ENCODE peak calls at places on chromosomes 16 and 17, in seven cellular contexts. One of them, this sample, is unnamed.

GRCh38 chr16:67092227-67092626 is 17.5 kb upstream of the PHAF1 start:
- DNase-seq in OCI-LY7: no peak
- DNase-seq in PC-3: no peak
- DNase-seq in MM.1S: no peak
- DNase-seq in HCT116: no peak
- DNase-seq in GM23248: peak
- DNase-seq in GM23338: no peak
- DNase-seq in this sample: no peak

GRCh38 chr16:51705142-51705541 is 554.1 kb upstream of the SALL1 start:
- DNase-seq in OCI-LY7: no peak
- DNase-seq in PC-3: no peak
- DNase-seq in MM.1S: no peak
- DNase-seq in HCT116: no peak
- DNase-seq in GM23248: no peak
- DNase-seq in GM23338: no peak
- DNase-seq in this sample: no peak

GRCh38 chr17:33987162-33987561 is 267.9 kb upstream of the CCL2 start:
- DNase-seq in OCI-LY7: no peak
- DNase-seq in PC-3: no peak
- DNase-seq in MM.1S: no peak
- DNase-seq in HCT116: no peak
- DNase-seq in GM23248: no peak
- DNase-seq in GM23338: no peak
- DNase-seq in this sample: no peak

GRCh38 chr16:48720266-48720665 is 110.3 kb upstream of the N4BP1 start:
- DNase-seq in OCI-LY7: no peak
- DNase-seq in PC-3: peak
- DNase-seq in MM.1S: peak
- DNase-seq in HCT116: no peak
- DNase-seq in GM23248: peak
- DNase-seq in GM23338: peak
- DNase-seq in this sample: peak

GRCh38 chr17:68061512-68062313 is 26.2 kb downstream of the KPNA2 start:
- DNase-seq in OCI-LY7: no peak
- DNase-seq in PC-3: no peak
- DNase-seq in MM.1S: no peak
- DNase-seq in HCT116: no peak
- DNase-seq in GM23248: peak
- DNase-seq in GM23338: no peak
- DNase-seq in this sample: no peak

GRCh38 chr17:32520737-32521399 is 34.1 kb downstream of the CDK5R1 start:
- DNase-seq in OCI-LY7: no peak
- DNase-seq in PC-3: no peak
- DNase-seq in MM.1S: no peak
- DNase-seq in HCT116: no peak
- DNase-seq in GM23248: no peak
- DNase-seq in GM23338: peak
- DNase-seq in this sample: no peak

GRCh38 chr16:71645450-71645849 is 19.5 kb downstream of the MARVELD3 start:
- DNase-seq in OCI-LY7: peak
- DNase-seq in PC-3: peak
- DNase-seq in MM.1S: peak
- DNase-seq in HCT116: no peak
- DNase-seq in GM23248: peak
- DNase-seq in GM23338: peak
- DNase-seq in this sample: peak

GRCh38 chr17:57363998-57364645 is 107.8 kb downstream of the MSI2 start:
- DNase-seq in OCI-LY7: no peak
- DNase-seq in PC-3: no peak
- DNase-seq in MM.1S: no peak
- DNase-seq in HCT116: no peak
- DNase-seq in GM23248: no peak
- DNase-seq in GM23338: no peak
- DNase-seq in this sample: no peak

GRCh38 chr17:45999900-46000290 is 845 bp downstream of the STH start:
- DNase-seq in OCI-LY7: no peak
- DNase-seq in PC-3: no peak
- DNase-seq in MM.1S: no peak
- DNase-seq in HCT116: no peak
- DNase-seq in GM23248: no peak
- DNase-seq in GM23338: no peak
- DNase-seq in this sample: no peak

GRCh38 chr16:66523861-66524354 is 26.0 kb downstream of the TK2 start:
- DNase-seq in OCI-LY7: peak
- DNase-seq in PC-3: no peak
- DNase-seq in MM.1S: peak
- DNase-seq in HCT116: no peak
- DNase-seq in GM23248: no peak
- DNase-seq in GM23338: no peak
- DNase-seq in this sample: no peak

GRCh38 chr16:85424260-85425060 is 188.7 kb upstream of the GSE1 start:
- DNase-seq in OCI-LY7: no peak
- DNase-seq in PC-3: no peak
- DNase-seq in MM.1S: no peak
- DNase-seq in HCT116: no peak
- DNase-seq in GM23248: no peak
- DNase-seq in GM23338: no peak
- DNase-seq in this sample: no peak

GRCh38 chr16:85444879-85445778 is 168.0 kb upstream of the GSE1 start:
- DNase-seq in OCI-LY7: peak
- DNase-seq in PC-3: no peak
- DNase-seq in MM.1S: peak
- DNase-seq in HCT116: no peak
- DNase-seq in GM23248: no peak
- DNase-seq in GM23338: peak
- DNase-seq in this sample: peak

GRCh38 chr17:37768438-37768837 is 23.6 kb upstream of the HNF1B start:
- DNase-seq in OCI-LY7: no peak
- DNase-seq in PC-3: no peak
- DNase-seq in MM.1S: no peak
- DNase-seq in HCT116: no peak
- DNase-seq in GM23248: no peak
- DNase-seq in GM23338: no peak
- DNase-seq in this sample: no peak

GRCh38 chr17:37764383-37764782 is 19.5 kb upstream of the HNF1B start:
- DNase-seq in OCI-LY7: no peak
- DNase-seq in PC-3: no peak
- DNase-seq in MM.1S: peak
- DNase-seq in HCT116: no peak
- DNase-seq in GM23248: no peak
- DNase-seq in GM23338: no peak
- DNase-seq in this sample: no peak

GRCh38 chr17:37770631-37771518 is 26.0 kb upstream of the HNF1B start:
- DNase-seq in OCI-LY7: peak
- DNase-seq in PC-3: peak
- DNase-seq in MM.1S: peak
- DNase-seq in HCT116: peak
- DNase-seq in GM23248: peak
- DNase-seq in GM23338: peak
- DNase-seq in this sample: peak

GRCh38 chr17:37769050-37769449 is 24.2 kb upstream of the HNF1B start:
- DNase-seq in OCI-LY7: no peak
- DNase-seq in PC-3: no peak
- DNase-seq in MM.1S: no peak
- DNase-seq in HCT116: no peak
- DNase-seq in GM23248: no peak
- DNase-seq in GM23338: no peak
- DNase-seq in this sample: no peak

GRCh38 chr17:37766951-37767350 is 22.1 kb upstream of the HNF1B start:
- DNase-seq in OCI-LY7: no peak
- DNase-seq in PC-3: no peak
- DNase-seq in MM.1S: no peak
- DNase-seq in HCT116: no peak
- DNase-seq in GM23248: no peak
- DNase-seq in GM23338: no peak
- DNase-seq in this sample: no peak
- TF ChIP-seq EZH2phosphoT487 in OCI-LY7: no peak
- TF ChIP-seq EZH2phosphoT487 in PC-3: no peak
- TF ChIP-seq EZH2phosphoT487 in MM.1S: no peak
- TF ChIP-seq EZH2phosphoT487 in HCT116: no peak
- TF ChIP-seq EZH2phosphoT487 in GM23248: no peak
- TF ChIP-seq EZH2phosphoT487 in GM23338: no peak
- TF ChIP-seq EZH2phosphoT487 in this sample: no peak

GRCh38 chr16:75733305-75734141 is 7.2 kb upstream of the CPHXL start:
- DNase-seq in OCI-LY7: no peak
- DNase-seq in PC-3: peak
- DNase-seq in MM.1S: no peak
- DNase-seq in HCT116: no peak
- DNase-seq in GM23248: peak
- DNase-seq in GM23338: no peak
- DNase-seq in this sample: peak
- TF ChIP-seq EZH2phosphoT487 in OCI-LY7: no peak
- TF ChIP-seq EZH2phosphoT487 in PC-3: no peak
- TF ChIP-seq EZH2phosphoT487 in MM.1S: no peak
- TF ChIP-seq EZH2phosphoT487 in HCT116: no peak
- TF ChIP-seq EZH2phosphoT487 in GM23248: no peak
- TF ChIP-seq EZH2phosphoT487 in GM23338: no peak
- TF ChIP-seq EZH2phosphoT487 in this sample: no peak

GRCh38 chr17:71398706-71399620 is 721.9 kb upstream of the SOX9 start:
- DNase-seq in OCI-LY7: no peak
- DNase-seq in PC-3: no peak
- DNase-seq in MM.1S: no peak
- DNase-seq in HCT116: no peak
- DNase-seq in GM23248: no peak
- DNase-seq in GM23338: peak
- DNase-seq in this sample: peak
- TF ChIP-seq EZH2phosphoT487 in OCI-LY7: no peak
- TF ChIP-seq EZH2phosphoT487 in PC-3: no peak
- TF ChIP-seq EZH2phosphoT487 in MM.1S: no peak
- TF ChIP-seq EZH2phosphoT487 in HCT116: no peak
- TF ChIP-seq EZH2phosphoT487 in GM23248: no peak
- TF ChIP-seq EZH2phosphoT487 in GM23338: no peak
- TF ChIP-seq EZH2phosphoT487 in this sample: no peak

GRCh38 chr16:30901201-30902069 is 5.0 kb downstream of the CTF1 start:
- DNase-seq in OCI-LY7: no peak
- DNase-seq in PC-3: no peak
- DNase-seq in MM.1S: no peak
- DNase-seq in HCT116: no peak
- DNase-seq in GM23248: peak
- DNase-seq in GM23338: no peak
- DNase-seq in this sample: no peak

GRCh38 chr16:30904114-30904780 is 7.8 kb downstream of the CTF1 start:
- DNase-seq in OCI-LY7: peak
- DNase-seq in PC-3: no peak
- DNase-seq in MM.1S: no peak
- DNase-seq in HCT116: no peak
- DNase-seq in GM23248: no peak
- DNase-seq in GM23338: no peak
- DNase-seq in this sample: no peak

GRCh38 chr16:30902070-30902972 is 5.9 kb downstream of the CTF1 start:
- DNase-seq in OCI-LY7: no peak
- DNase-seq in PC-3: peak
- DNase-seq in MM.1S: peak
- DNase-seq in HCT116: no peak
- DNase-seq in GM23248: peak
- DNase-seq in GM23338: peak
- DNase-seq in this sample: peak

GRCh38 chr16:30903002-30903401 is 6.6 kb downstream of the CTF1 start:
- DNase-seq in OCI-LY7: no peak
- DNase-seq in PC-3: no peak
- DNase-seq in MM.1S: no peak
- DNase-seq in HCT116: no peak
- DNase-seq in GM23248: no peak
- DNase-seq in GM23338: no peak
- DNase-seq in this sample: no peak

GRCh38 chr16:30903596-30903995 is 7.2 kb downstream of the CTF1 start:
- DNase-seq in OCI-LY7: peak
- DNase-seq in PC-3: no peak
- DNase-seq in MM.1S: no peak
- DNase-seq in HCT116: no peak
- DNase-seq in GM23248: peak
- DNase-seq in GM23338: no peak
- DNase-seq in this sample: no peak
- TF ChIP-seq EZH2phosphoT487 in OCI-LY7: no peak
- TF ChIP-seq EZH2phosphoT487 in PC-3: no peak
- TF ChIP-seq EZH2phosphoT487 in MM.1S: no peak
- TF ChIP-seq EZH2phosphoT487 in HCT116: no peak
- TF ChIP-seq EZH2phosphoT487 in GM23248: no peak
- TF ChIP-seq EZH2phosphoT487 in GM23338: no peak
- TF ChIP-seq EZH2phosphoT487 in this sample: no peak

GRCh38 chr17:79214940-79215604 is 140.4 kb downstream of the ENGASE start:
- DNase-seq in OCI-LY7: no peak
- DNase-seq in PC-3: no peak
- DNase-seq in MM.1S: no peak
- DNase-seq in HCT116: no peak
- DNase-seq in GM23248: no peak
- DNase-seq in GM23338: no peak
- DNase-seq in this sample: no peak

GRCh38 chr17:79216391-79216790 is 141.8 kb downstream of the ENGASE start:
- DNase-seq in OCI-LY7: no peak
- DNase-seq in PC-3: no peak
- DNase-seq in MM.1S: no peak
- DNase-seq in HCT116: no peak
- DNase-seq in GM23248: no peak
- DNase-seq in GM23338: no peak
- DNase-seq in this sample: no peak

GRCh38 chr17:79213305-79213704 is 138.7 kb downstream of the ENGASE start:
- DNase-seq in OCI-LY7: no peak
- DNase-seq in PC-3: no peak
- DNase-seq in MM.1S: no peak
- DNase-seq in HCT116: no peak
- DNase-seq in GM23248: no peak
- DNase-seq in GM23338: peak
- DNase-seq in this sample: no peak

GRCh38 chr17:79215631-79216030 is 141.0 kb downstream of the ENGASE start:
- DNase-seq in OCI-LY7: no peak
- DNase-seq in PC-3: no peak
- DNase-seq in MM.1S: no peak
- DNase-seq in HCT116: no peak
- DNase-seq in GM23248: no peak
- DNase-seq in GM23338: no peak
- DNase-seq in this sample: no peak

DNA sequence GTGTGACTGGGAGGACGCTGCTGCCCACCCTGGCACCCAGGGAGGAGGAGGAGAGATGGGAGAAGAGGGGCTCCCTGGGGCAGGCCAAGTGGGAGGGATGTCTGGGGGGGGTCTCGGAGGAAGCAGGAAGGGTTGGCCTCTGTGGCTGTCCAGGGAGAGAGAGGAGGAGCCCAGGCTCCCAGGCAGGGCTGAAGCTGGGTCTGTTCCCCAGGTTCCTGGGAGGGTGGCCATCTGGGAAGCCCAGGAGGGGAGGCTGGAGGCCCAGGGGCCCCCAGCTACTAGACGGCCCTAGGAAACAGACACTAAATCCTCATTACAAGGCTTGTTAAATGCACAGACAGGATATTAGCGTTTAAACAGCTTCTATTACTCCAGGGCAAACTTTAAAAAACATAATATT is 139.8 kb downstream of the ENGASE start:
- DNase-seq in OCI-LY7: no peak
- DNase-seq in PC-3: no peak
- DNase-seq in MM.1S: no peak
- DNase-seq in HCT116: no peak
- DNase-seq in GM23248: no peak
- DNase-seq in GM23338: no peak
- DNase-seq in this sample: no peak
- TF ChIP-seq EZH2phosphoT487 in OCI-LY7: no peak
- TF ChIP-seq EZH2phosphoT487 in PC-3: no peak
- TF ChIP-seq EZH2phosphoT487 in MM.1S: no peak
- TF ChIP-seq EZH2phosphoT487 in HCT116: no peak
- TF ChIP-seq EZH2phosphoT487 in GM23248: no peak
- TF ChIP-seq EZH2phosphoT487 in GM23338: no peak
- TF ChIP-seq EZH2phosphoT487 in this sample: no peak

This sample was measured in neural progenitor cell.